ENCODE peak calls at places on chromosomes 6 and 20, in ten cellular contexts. L, G, X, D, F, U, I, H, Y and Z are unnamed samples.
A peak's percentile ranks its signal among the peaks of the same experiment; 100 is the strongest.

GRCh38 chr6:88499845-88500699 is 333.9 kb upstream of the CNR1 start:
- DNase-seq in U (no peak), F (no peak), L (no peak), H (no peak), G (no peak), I (no peak), D (no peak), X (no peak), Y (peak; percentile 8), Z (no peak)

GRCh38 chr20:33685328-33686007 is 717 bp downstream of the E2F1 start:
- DNase-seq in I (peak; percentile 74), H (no peak), F (peak; percentile 64), D (no peak), Y (peak; percentile 70), L (no peak), X (no peak), G (no peak), U (no peak), Z (no peak)

GRCh38 chr20:36572701-36573102 is 695 bp upstream of the TGIF2 start:
- DNase-seq in X (no peak), H (no peak), F (peak; percentile 26), U (peak; percentile 31), G (peak; percentile 46), D (no peak), L (no peak), I (peak; percentile 48), Y (peak; percentile 72), Z (no peak)

GRCh38 chr6:51410453-51410852 is 591.8 kb downstream of the TFAP2B start:
- DNase-seq in H (no peak), F (no peak), G (no peak), D (no peak), L (no peak), U (no peak), X (no peak), Y (no peak), I (no peak), Z (no peak)

GRCh38 chr20:31967830-31968249 is at the start of gene XKR7:
- DNase-seq in L (no peak), D (no peak), G (peak; percentile 12), X (no peak), F (peak; percentile 23), U (peak; percentile 22), H (no peak), Y (peak; percentile 44), I (no peak), Z (no peak)

GRCh38 chr20:4018015-4018748 is 2.8 kb upstream of the RNF24 start:
- DNase-seq in H (no peak), D (peak; percentile 37), U (no peak), Y (no peak), L (peak; percentile 65), F (no peak), G (no peak), X (no peak), I (no peak), Z (no peak)

GRCh38 chr20:48155231-48155630 is 369.9 kb upstream of the SULF2 start:
- DNase-seq in D (no peak), H (no peak), U (no peak), Y (no peak), X (no peak), G (peak; percentile 35), F (no peak), I (no peak), L (no peak), Z (no peak)

GRCh38 chr20:36399147-36399968 is 93.2 kb downstream of the DLGAP4 start:
- DNase-seq in G (no peak), U (peak; percentile 91), X (no peak), F (peak; percentile 63), Y (peak; percentile 14), H (no peak), L (peak; percentile 48), I (peak; percentile 77), D (peak; percentile 41), Z (no peak)

GRCh38 chr6:26044140-26045045 is 42.8 kb upstream of the HFE start:
- DNase-seq in U (no peak), L (peak; percentile 51), I (no peak), F (no peak), X (no peak), Y (peak; percentile 59), G (peak; percentile 83), H (no peak), D (no peak), Z (no peak)

GRCh38 chr6:133241088-133241900 is at the start of gene EYA4:
- DNase-seq in X (no peak), F (peak; percentile 29), U (peak; percentile 67), D (peak; percentile 18), H (peak; percentile 25), G (peak; percentile 12), I (peak; percentile 69), L (peak; percentile 40), Y (no peak), Z (no peak)

GRCh38 chr6:133242761-133243590 is 1.8 kb downstream of the EYA4 start:
- DNase-seq in D (no peak), X (no peak), I (peak; percentile 43), L (no peak), Y (no peak), G (no peak), H (no peak), F (peak; percentile 17), U (peak; percentile 24), Z (no peak)

GRCh38 chr6:133243723-133244122 is 2.6 kb downstream of the EYA4 start:
- DNase-seq in X (no peak), F (no peak), H (no peak), Y (no peak), U (no peak), G (no peak), I (no peak), L (peak; percentile 6), D (no peak), Z (no peak)

GRCh38 chr6:133241901-133242760 is 974 bp downstream of the EYA4 start:
- DNase-seq in D (peak; percentile 28), I (peak; percentile 47), H (peak; percentile 29), G (peak; percentile 12), F (peak; percentile 26), Y (no peak), U (peak; percentile 31), X (no peak), L (peak; percentile 50), Z (no peak)

DNA sequence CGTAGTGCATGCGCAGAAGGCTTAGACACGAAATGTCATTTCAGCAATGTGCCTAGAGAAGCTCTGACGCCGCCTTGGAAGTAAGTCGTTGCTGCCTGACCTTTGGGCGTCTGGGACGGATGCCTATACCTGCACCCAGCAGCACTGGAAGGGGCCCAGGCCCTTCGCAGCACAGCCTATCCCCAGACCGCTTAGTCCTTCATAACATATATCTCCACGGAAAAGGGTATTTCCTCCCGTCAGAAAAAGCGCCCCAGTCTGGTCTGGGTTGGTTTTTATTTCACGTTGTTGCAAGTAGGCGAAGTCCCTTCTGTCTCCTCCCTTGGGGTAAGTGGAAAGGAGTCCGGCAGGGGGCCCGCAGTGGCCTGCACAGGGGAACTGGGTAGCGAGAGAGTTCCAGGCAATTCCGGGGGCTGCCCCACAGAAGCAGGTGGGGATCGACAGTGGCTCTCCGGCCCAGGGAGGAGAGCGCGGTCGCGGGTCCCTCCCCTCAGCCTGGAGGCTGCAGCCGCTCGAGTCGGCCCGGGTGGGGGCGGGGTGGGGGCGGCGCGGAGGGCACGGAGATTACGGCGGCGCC is 558 bp upstream of the EYA4 start:
- DNase-seq in G (no peak), L (peak; percentile 3), X (no peak), I (peak; percentile 72), U (peak; percentile 55), Y (no peak), D (no peak), F (peak; percentile 28), H (peak; percentile 20), Z (no peak)
- TF ChIP-seq CTCF in G (no peak), L (no peak), X (peak; percentile 64), I (peak; percentile 47), U (no peak), Y (no peak), D (no peak), F (peak; percentile 42), H (no peak), Z (no peak)

DNA sequence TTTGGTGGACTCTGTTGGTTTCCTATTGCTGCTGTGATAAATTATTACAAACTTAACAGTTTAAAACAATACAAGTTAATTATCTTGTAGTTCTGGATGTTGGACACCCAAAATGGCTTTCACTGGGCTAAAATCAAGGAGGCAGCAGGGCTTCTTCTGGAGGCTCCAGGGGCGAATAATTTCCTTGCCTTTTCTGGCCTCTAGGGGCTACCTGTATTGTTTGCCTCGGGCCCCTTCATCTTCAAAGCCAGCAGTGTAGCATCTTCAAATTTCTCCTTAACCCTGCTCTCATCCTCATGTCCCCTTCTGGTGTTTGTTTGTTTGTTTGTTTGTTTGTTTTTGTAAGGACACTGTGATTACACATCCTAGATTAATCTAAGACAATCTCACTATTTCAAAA is 60.5 kb upstream of the ANKEF1 start:
- DNase-seq in Y (no peak), I (no peak), G (no peak), F (no peak), X (no peak), U (no peak), H (no peak), L (no peak), D (no peak), Z (no peak)
- TF ChIP-seq CTCF in Y (no peak), I (no peak), G (no peak), F (peak; percentile 42), X (peak; percentile 15), U (no peak), H (no peak), L (no peak), D (peak; percentile 19), Z (no peak)

GRCh38 chr6:34062815-34063214 is 83.1 kb downstream of the GRM4 start:
- DNase-seq in Y (no peak), I (no peak), L (no peak), D (no peak), U (no peak), F (peak; percentile 22), G (no peak), X (no peak), H (no peak), Z (no peak)
- TF ChIP-seq CTCF in Y (no peak), I (no peak), L (peak; percentile 23), D (peak; percentile 20), U (peak; percentile 66), F (no peak), G (no peak), X (peak; percentile 30), H (peak; percentile 54), Z (no peak)

GRCh38 chr6:137738197-137738596 is 128.9 kb upstream of the TNFAIP3 start:
- DNase-seq in D (peak; percentile 79), U (no peak), X (no peak), Y (no peak), H (no peak), L (peak; percentile 93), G (no peak), F (no peak), I (no peak), Z (no peak)

GRCh38 chr6:137734875-137735182 is 132.2 kb upstream of the TNFAIP3 start:
- DNase-seq in F (no peak), U (no peak), H (no peak), X (no peak), D (peak; percentile 68), Y (no peak), L (peak; percentile 74), G (no peak), I (no peak), Z (no peak)

GRCh38 chr6:137736048-137736846 is 130.8 kb upstream of the TNFAIP3 start:
- DNase-seq in I (no peak), L (no peak), Y (no peak), G (no peak), X (no peak), F (no peak), H (no peak), U (no peak), D (no peak), Z (no peak)

GRCh38 chr6:137738931-137739504 is 128.0 kb upstream of the TNFAIP3 start:
- DNase-seq in Y (no peak), D (no peak), U (no peak), L (no peak), H (no peak), I (no peak), F (no peak), X (no peak), G (no peak), Z (no peak)

GRCh38 chr6:137736919-137737318 is 130.1 kb upstream of the TNFAIP3 start:
- DNase-seq in L (peak; percentile 61), F (no peak), Y (no peak), D (peak; percentile 56), I (no peak), G (no peak), H (no peak), U (no peak), X (no peak), Z (no peak)
- TF ChIP-seq CTCF in L (no peak), F (no peak), Y (no peak), D (no peak), I (no peak), G (no peak), H (no peak), U (no peak), X (no peak), Z (no peak)